ENCODE peak calls at places on chromosomes 1 and 21, in ten cellular contexts. E, K, M, L, D, R, C, J, P and S are unnamed samples.

GRCh38 chr1:214574598-214575411 is 23.4 kb upstream of the PTPN14 start:
- DNase-seq in M (no peak), D (no peak), E (no peak), C (no peak), R (no peak), L (no peak), K (no peak), P (no peak), J (no peak), S (no peak)

GRCh38 chr1:241553886-241554592 is 21.9 kb downstream of the KMO start:
- DNase-seq in K (no peak), R (no peak), P (no peak), J (no peak), M (no peak), C (no peak), E (no peak), L (no peak), D (no peak), S (no peak)

GRCh38 chr1:29669912-29670311 is 433.6 kb downstream of the PTPRU start:
- DNase-seq in E (no peak), P (no peak), M (no peak), D (no peak), L (no peak), C (no peak), J (no peak), R (no peak), K (no peak), S (no peak)

GRCh38 chr1:17617787-17618557 is 78.5 kb downstream of the ARHGEF10L start:
- DNase-seq in M (no peak), J (no peak), R (no peak), P (no peak), L (no peak), E (no peak), D (no peak), C (no peak), K (peak), S (no peak)

GRCh38 chr1:177190308-177190970 is 19.7 kb downstream of the BRINP2 start:
- DNase-seq in R (no peak), E (no peak), J (no peak), K (no peak), D (no peak), P (no peak), M (no peak), L (no peak), C (no peak), S (no peak)

GRCh38 chr1:216905781-216906180 is 182.6 kb upstream of the ESRRG start:
- DNase-seq in J (no peak), D (no peak), L (no peak), M (no peak), P (no peak), K (no peak), E (no peak), R (no peak), C (no peak), S (no peak)

GRCh38 chr1:185632659-185633428 is 101.3 kb upstream of the HMCN1 start:
- DNase-seq in K (no peak), P (no peak), E (no peak), D (no peak), R (no peak), C (no peak), J (no peak), M (no peak), L (no peak), S (peak)

GRCh38 chr1:208088319-208088718 is 155.9 kb downstream of the PLXNA2 start:
- DNase-seq in C (no peak), K (no peak), J (no peak), P (no peak), R (no peak), D (no peak), E (no peak), M (no peak), L (no peak), S (no peak)

GRCh38 chr21:45225741-45226327 is 61.9 kb downstream of the POFUT2 start:
- DNase-seq in M (no peak), P (no peak), K (no peak), R (no peak), C (no peak), J (no peak), D (no peak), L (no peak), E (no peak), S (no peak)

GRCh38 chr1:218361298-218362065 is 16.3 kb downstream of the TGFB2 start:
- DNase-seq in D (no peak), E (no peak), K (no peak), P (no peak), C (no peak), M (no peak), J (peak), R (no peak), L (peak), S (no peak)

GRCh38 chr1:24693827-24694379 is 50.8 kb downstream of the SRRM1 start:
- DNase-seq in C (no peak), D (no peak), P (no peak), L (no peak), E (no peak), J (no peak), R (no peak), K (no peak), M (no peak), S (no peak)

GRCh38 chr1:111768023-111768422 is 12.3 kb downstream of the DDX20 start:
- DNase-seq in K (no peak), L (no peak), C (no peak), M (no peak), R (no peak), P (no peak), D (no peak), E (no peak), J (no peak), S (no peak)

GRCh38 chr1:155218854-155219591 is 10.5 kb downstream of the MTX1 start:
- DNase-seq in R (no peak), L (peak), P (no peak), J (peak), E (no peak), K (peak), D (no peak), C (no peak), M (no peak), S (no peak)

GRCh38 chr1:205353612-205354011 is 3.1 kb downstream of the KLHDC8A start:
- DNase-seq in K (no peak), P (no peak), J (no peak), R (no peak), D (no peak), C (no peak), L (no peak), M (no peak), E (no peak), S (no peak)

GRCh38 chr1:27856561-27857343 is 15.6 kb upstream of the THEMIS2 start:
- DNase-seq in E (no peak), D (no peak), K (no peak), C (no peak), M (no peak), J (no peak), P (no peak), L (no peak), R (no peak), S (no peak)

GRCh38 chr1:205044745-205045144 is 1.7 kb downstream of the CNTN2 start:
- DNase-seq in D (no peak), R (no peak), J (no peak), M (no peak), C (no peak), L (no peak), K (no peak), P (no peak), E (no peak), S (no peak)

GRCh38 chr1:45843474-45843905 is 40.1 kb downstream of the MAST2 start:
- DNase-seq in D (no peak), P (no peak), E (no peak), C (no peak), J (no peak), R (no peak), L (no peak), M (no peak), K (no peak), S (peak)

GRCh38 chr21:36150192-36150711 is 6.4 kb upstream of the DOP1B start:
- DNase-seq in D (no peak), K (no peak), J (no peak), R (no peak), C (no peak), P (no peak), E (no peak), L (no peak), M (no peak), S (peak)

GRCh38 chr1:227449051-227449450 is 114.3 kb upstream of the ZNF678 start:
- DNase-seq in E (no peak), D (no peak), P (no peak), K (no peak), M (peak), L (no peak), R (no peak), J (peak), C (no peak), S (peak)

GRCh38 chr1:53084589-53084971 is 22.6 kb downstream of the PODN start:
- DNase-seq in K (no peak), E (no peak), P (no peak), D (no peak), C (no peak), M (no peak), L (no peak), J (no peak), R (no peak), S (no peak)

GRCh38 chr1:167522246-167522645 is 3.9 kb upstream of the CD247 start:
- DNase-seq in C (no peak), J (no peak), L (no peak), P (no peak), E (no peak), K (peak), M (no peak), R (no peak), D (no peak), S (no peak)

GRCh38 chr1:214377886-214378285 is 96.9 kb downstream of the SMYD2 start:
- DNase-seq in C (no peak), E (no peak), K (peak), P (no peak), J (no peak), D (peak), L (no peak), M (no peak), R (no peak), S (no peak)

GRCh38 chr1:94754570-94754969 is 65.6 kb upstream of the SLC44A3 start:
- DNase-seq in E (no peak), D (no peak), C (no peak), L (no peak), M (no peak), P (no peak), K (no peak), R (no peak), J (no peak), S (no peak)

GRCh38 chr1:183889095-183889494 is 84.2 kb downstream of the RGL1 start:
- DNase-seq in R (no peak), D (no peak), M (no peak), P (no peak), E (no peak), K (no peak), J (no peak), C (no peak), L (no peak), S (no peak)

GRCh38 chr1:235998812-235999211 is 66.1 kb downstream of the NID1 start:
- DNase-seq in E (no peak), R (peak), C (no peak), L (no peak), M (peak), J (no peak), P (peak), K (no peak), D (no peak), S (no peak)

GRCh38 chr1:186819563-186819962 is 9.2 kb upstream of the PLA2G4A start:
- DNase-seq in K (no peak), L (no peak), D (no peak), P (no peak), R (no peak), E (no peak), M (no peak), C (no peak), J (no peak), S (no peak)

GRCh38 chr21:24590261-24590660 is 1017.0 kb downstream of the MRPL39 start:
- DNase-seq in E (no peak), P (no peak), C (no peak), L (peak), M (no peak), R (no peak), J (peak), D (no peak), K (no peak), S (no peak)

GRCh38 chr1:24254783-24255182 is 64.4 kb upstream of the GRHL3 start:
- DNase-seq in J (no peak), R (no peak), M (no peak), L (no peak), P (no peak), K (no peak), D (no peak), E (no peak), C (no peak), S (no peak)

GRCh38 chr21:34983680-34984086 is 65.4 kb downstream of the RUNX1 start:
- DNase-seq in D (no peak), C (peak), J (no peak), K (peak), E (peak), R (peak), P (peak), L (no peak), M (no peak), S (peak)

GRCh38 chr1:220906561-220907334 is 27.5 kb downstream of the HLX start:
- DNase-seq in L (no peak), E (no peak), C (no peak), M (no peak), P (no peak), D (no peak), J (no peak), K (no peak), R (no peak), S (peak)

GRCh38 chr1:7405844-7406500 is 365.1 kb upstream of the VAMP3 start:
- DNase-seq in E (no peak), L (no peak), P (no peak), K (no peak), M (no peak), J (no peak), C (no peak), R (no peak), D (no peak), S (no peak)

GRCh38 chr1:111441573-111442192 is 7.4 kb downstream of the WDR77 start:
- DNase-seq in L (no peak), C (peak), J (no peak), R (peak), E (no peak), D (no peak), P (peak), K (no peak), M (peak), S (no peak)

GRCh38 chr1:78676347-78676982 is 26.8 kb downstream of the IFI44 start:
- DNase-seq in K (peak), P (no peak), J (no peak), R (peak), M (peak), D (peak), L (peak), E (peak), C (peak), S (peak)

GRCh38 chr1:240492832-240493440 is 119.0 kb downstream of the GREM2 start:
- DNase-seq in L (no peak), D (no peak), P (no peak), J (no peak), C (no peak), K (peak), E (no peak), M (no peak), R (peak), S (no peak)

GRCh38 chr1:244460195-244460594 is 878 bp upstream of the CATSPERE start:
- DNase-seq in P (no peak), C (peak), D (no peak), E (no peak), J (peak), R (no peak), L (no peak), M (no peak), K (peak), S (no peak)

GRCh38 chr1:181341026-181341632 is 142.2 kb upstream of the CACNA1E start:
- DNase-seq in J (no peak), P (no peak), C (no peak), L (no peak), R (no peak), D (no peak), E (no peak), K (no peak), M (no peak), S (no peak)